ENCODE peak calls at places on chromosomes 6 and 20, in six cellular contexts. F is cardiac fibroblast, O is choroid plexus epithelial cell, Z is glutamatergic neuron, B is fibroblast of lung, C is upper lobe of right lung. S is an unnamed sample.

GRCh38 chr20:49282584-49283171 is 4.8 kb upstream of the ZNFX1 start:
- DNase-seq in B (no peak), Z (no peak), F (no peak), O (no peak), C (no peak), S (peak; percentile 29)

GRCh38 chr6:119495230-119495683 is 145.7 kb upstream of the MAN1A1 start:
- DNase-seq in O (no peak), Z (peak; percentile 74), C (no peak), B (no peak), F (no peak), S (no peak)

GRCh38 chr20:4604580-4604979 is 117.1 kb upstream of the PRND start:
- DNase-seq in B (no peak), C (no peak), O (no peak), Z (no peak), F (no peak), S (no peak)

GRCh38 chr6:57190140-57190539 is 18.0 kb downstream of the BAG2 start:
- DNase-seq in C (no peak), B (peak; percentile 81), O (peak; percentile 75), Z (no peak), F (peak; percentile 78), S (peak; percentile 17)

GRCh38 chr20:59443558-59443957 is 143.1 kb downstream of the EDN3 start:
- DNase-seq in B (no peak), O (no peak), C (no peak), F (no peak), Z (no peak), S (no peak)

GRCh38 chr6:2355155-2355554 is 109.8 kb upstream of the GMDS start:
- DNase-seq in F (peak; percentile 18), B (peak; percentile 34), O (no peak), Z (no peak), C (no peak), S (no peak)

GRCh38 chr20:53678990-53679596 is 85.5 kb upstream of the ZNF217 start:
- DNase-seq in Z (no peak), B (peak; percentile 72), O (peak; percentile 51), C (no peak), F (peak; percentile 37), S (no peak)

GRCh38 chr6:44237813-44238433 is 9.0 kb upstream of the HSP90AB1 start:
- DNase-seq in O (peak; percentile 62), F (peak; percentile 67), C (peak; percentile 92), B (peak; percentile 62), Z (peak; percentile 87), S (peak; percentile 69)

GRCh38 chr20:56001890-56002289 is 3.4 kb downstream of the CBLN4 start:
- DNase-seq in F (no peak), B (no peak), C (no peak), Z (no peak), O (no peak), S (no peak)

GRCh38 chr6:43335469-43335868 is 26.8 kb upstream of the CRIP3 start:
- DNase-seq in F (no peak), O (no peak), C (no peak), Z (no peak), B (no peak), S (no peak)

GRCh38 chr6:158654498-158654897 is 4.6 kb downstream of the SYTL3 start:
- DNase-seq in C (peak; percentile 80), B (peak; percentile 89), O (peak; percentile 66), F (peak; percentile 85), Z (no peak), S (peak; percentile 48)

GRCh38 chr20:19095762-19096161 is 116.7 kb upstream of the SLC24A3 start:
- DNase-seq in F (no peak), Z (no peak), C (no peak), B (no peak), O (no peak), S (no peak)

GRCh38 chr6:3285732-3286131 is 27.0 kb downstream of the PSMG4 start:
- DNase-seq in F (no peak), B (no peak), C (peak; percentile 37), Z (peak; percentile 7), O (no peak), S (no peak)

GRCh38 chr6:147936703-147937102 is 405.9 kb upstream of the SASH1 start:
- DNase-seq in Z (no peak), C (no peak), O (no peak), B (no peak), F (no peak), S (no peak)

GRCh38 chr6:39347906-39348585 is 25.5 kb upstream of the KCNK16 start:
- DNase-seq in F (peak; percentile 72), Z (peak; percentile 83), O (peak; percentile 82), C (peak; percentile 81), B (peak; percentile 66), S (peak; percentile 62)

GRCh38 chr6:93423542-93423941 is 4.2 kb upstream of the EPHA7 start:
- DNase-seq in Z (peak; percentile 73), B (peak; percentile 57), O (peak; percentile 65), C (no peak), F (peak; percentile 43), S (peak; percentile 58)

GRCh38 chr6:135358907-135359459 is 138.6 kb downstream of the AHI1 start:
- DNase-seq in B (peak; percentile 45), C (no peak), F (peak; percentile 23), Z (no peak), O (peak; percentile 46), S (peak; percentile 18)

GRCh38 chr20:53599910-53600632 is 6.4 kb upstream of the ZNF217 start:
- DNase-seq in C (no peak), F (no peak), Z (no peak), O (no peak), B (no peak), S (no peak)

GRCh38 chr20:1971893-1972586 is 21.8 kb downstream of the PDYN start:
- DNase-seq in Z (no peak), C (no peak), O (no peak), B (no peak), F (no peak), S (no peak)

DNA sequence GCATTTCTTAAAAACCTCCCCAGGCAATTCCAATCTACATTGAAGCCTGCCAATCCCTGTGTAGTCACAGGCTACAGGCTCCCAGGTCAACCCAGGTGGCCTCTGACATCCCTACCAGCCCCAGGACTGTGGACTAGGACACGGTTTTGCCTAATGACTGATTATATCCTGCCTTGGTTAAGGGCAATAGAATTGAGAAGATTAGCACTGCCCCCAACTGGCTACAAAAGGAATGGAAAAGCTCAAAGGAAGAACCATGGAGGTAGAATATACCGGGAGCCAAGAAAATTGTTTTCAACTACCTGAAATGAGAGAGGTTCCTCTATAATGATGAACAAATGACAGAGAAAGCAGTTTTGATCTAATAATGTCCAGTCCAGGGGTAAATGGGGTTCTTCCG is 421.1 kb upstream of the AGPAT4 start:
- DNase-seq in O (peak; percentile 66), B (peak; percentile 54), C (no peak), F (peak; percentile 48), Z (no peak), S (peak; percentile 45)
- TF ChIP-seq CTCF in O (peak; percentile 69), B (peak; percentile 55), C (peak; percentile 52), F (peak; percentile 56), Z (peak; percentile 22), S (peak; percentile 35)

GRCh38 chr6:112503210-112503609 is 156.1 kb downstream of the RFPL4B start:
- DNase-seq in F (no peak), O (peak; percentile 26), B (no peak), Z (peak; percentile 16), C (no peak), S (no peak)

GRCh38 chr6:112501705-112502104 is 154.6 kb downstream of the RFPL4B start:
- DNase-seq in B (peak; percentile 89), O (peak; percentile 81), Z (peak; percentile 83), C (no peak), F (peak; percentile 70), S (no peak)

GRCh38 chr6:112502348-112503130 is 155.4 kb downstream of the RFPL4B start:
- DNase-seq in C (no peak), B (peak; percentile 58), O (peak; percentile 56), Z (no peak), F (peak; percentile 28), S (peak; percentile 5)
- TF ChIP-seq CTCF in C (peak; percentile 20), B (peak; percentile 10), O (peak; percentile 54), Z (peak; percentile 71), F (peak; percentile 26), S (peak; percentile 37)

DNA sequence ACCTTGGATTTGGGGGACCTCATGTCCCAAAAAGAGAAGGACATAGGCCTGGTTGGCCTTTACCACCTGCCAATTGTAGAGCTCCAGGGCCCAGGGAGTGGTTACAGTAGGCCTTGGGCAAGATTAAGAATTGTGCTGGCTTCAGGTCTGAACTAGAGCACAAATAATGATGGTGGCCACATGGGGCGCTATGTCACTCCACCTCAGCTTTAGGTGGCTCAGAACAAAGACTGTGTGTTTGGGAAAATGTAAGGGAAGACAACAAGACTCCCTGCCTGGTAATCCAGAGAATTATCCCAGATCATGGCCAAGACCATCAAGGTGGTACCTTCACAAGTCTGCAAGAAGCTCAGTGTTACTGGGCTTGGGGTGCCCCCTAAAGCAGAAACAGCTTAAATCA is 224.9 kb upstream of the OPRM1 start:
- DNase-seq in Z (no peak), F (no peak), O (no peak), B (no peak), C (no peak), S (peak; percentile 24)
- TF ChIP-seq CTCF in Z (no peak), F (no peak), O (peak; percentile 26), B (no peak), C (no peak), S (peak; percentile 23)

DNA sequence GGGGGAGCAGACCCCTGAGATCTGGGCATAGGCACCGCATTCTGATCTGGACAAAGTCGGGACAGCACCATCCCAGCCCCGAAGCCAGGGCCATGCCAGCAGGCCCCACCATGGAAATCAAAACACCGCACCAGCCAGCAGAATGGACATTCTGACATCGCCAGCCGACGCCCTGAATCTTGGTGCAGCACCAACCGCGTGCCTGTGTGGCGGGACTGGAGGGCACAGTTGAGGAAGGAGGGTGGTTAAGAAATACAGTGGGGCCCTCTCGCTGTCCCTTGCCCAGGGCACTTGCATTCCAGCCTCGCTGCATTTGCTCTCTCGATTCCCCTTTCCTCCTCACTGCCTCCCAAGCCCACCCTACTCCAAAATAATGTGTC is 2.0 kb downstream of the NNAT start:
- DNase-seq in B (no peak), C (no peak), F (no peak), Z (no peak), O (no peak), S (no peak)
- TF ChIP-seq CTCF in B (no peak), C (no peak), F (no peak), Z (no peak), O (no peak), S (no peak)

S was measured in MCF 10A.